ENCODE peak calls at places on chromosome 15, in nine cellular contexts. X, C, Y, H, T, E, V, F and N are unnamed samples.

GRCh38 chr15:42285042-42285441 is 11.8 kb upstream of the TMEM87A start:
- DNase-seq in X (no peak), C (no peak), Y (no peak), H (no peak), T (no peak), E (no peak), V (no peak), F (peak; percentile 44), N (no peak)

GRCh38 chr15:42772126-42772525 is 35.2 kb upstream of the CDAN1 start:
- DNase-seq in X (no peak), C (no peak), Y (no peak), H (peak; percentile 20), T (no peak), E (no peak), V (no peak), F (no peak), N (no peak)

GRCh38 chr15:90953947-90954711 is 555 bp upstream of the RCCD1 start:
- DNase-seq in X (no peak), C (no peak), Y (no peak), H (no peak), T (no peak), E (no peak), V (no peak), F (no peak), N (no peak)

GRCh38 chr15:77021803-77022381 is 27.0 kb downstream of the PSTPIP1 start:
- DNase-seq in X (no peak), C (peak; percentile 53), Y (peak; percentile 68), H (no peak), T (peak; percentile 44), E (peak; percentile 14), V (no peak), F (peak; percentile 27), N (peak; percentile 68)

GRCh38 chr15:78353093-78353492 is 12.9 kb downstream of the CRABP1 start:
- DNase-seq in X (peak; percentile 66), C (peak; percentile 29), Y (peak; percentile 10), H (no peak), T (no peak), E (no peak), V (no peak), F (no peak), N (peak; percentile 5)

GRCh38 chr15:80856809-80857377 is 77.7 kb downstream of the CEMIP start:
- DNase-seq in X (no peak), C (no peak), Y (no peak), H (peak; percentile 75), T (peak; percentile 70), E (no peak), V (peak; percentile 75), F (no peak), N (no peak)

GRCh38 chr15:29424118-29424517 is 154.5 kb upstream of the NSMCE3 start:
- DNase-seq in X (peak; percentile 22), C (peak; percentile 6), Y (no peak), H (no peak), T (no peak), E (no peak), V (no peak), F (no peak), N (no peak)

GRCh38 chr15:29820802-29821160 is 1.5 kb downstream of the TJP1 start:
- DNase-seq in X (no peak), C (no peak), Y (no peak), H (no peak), T (no peak), E (no peak), V (no peak), F (no peak), N (peak; percentile 15)

GRCh38 chr15:48940508-48940907 is 23.2 kb downstream of the SHC4 start:
- DNase-seq in X (peak; percentile 33), C (peak; percentile 85), Y (no peak), H (no peak), T (no peak), E (no peak), V (no peak), F (peak; percentile 97), N (peak; percentile 100)

GRCh38 chr15:62128916-62129315 is 36.2 kb downstream of the C2CD4B start:
- DNase-seq in X (no peak), C (peak; percentile 38), Y (peak; percentile 82), H (no peak), T (no peak), E (no peak), V (no peak), F (no peak), N (no peak)

GRCh38 chr15:41256577-41257038 is 25.5 kb downstream of the CHP1 start:
- DNase-seq in X (no peak), C (no peak), Y (no peak), H (no peak), T (no peak), E (no peak), V (peak; percentile 42), F (no peak), N (no peak)

GRCh38 chr15:40263036-40263754 is 19.7 kb downstream of the ANKRD63 start:
- DNase-seq in X (no peak), C (no peak), Y (no peak), H (no peak), T (no peak), E (no peak), V (no peak), F (peak; percentile 63), N (peak; percentile 83)

GRCh38 chr15:36506733-36507356 is 72.6 kb upstream of the CDIN1 start:
- DNase-seq in X (no peak), C (no peak), Y (no peak), H (no peak), T (no peak), E (peak; percentile 33), V (no peak), F (no peak), N (no peak)

GRCh38 chr15:54810031-54810430 is 386.7 kb downstream of the RSL24D1 start:
- DNase-seq in X (no peak), C (no peak), Y (no peak), H (no peak), T (no peak), E (no peak), V (no peak), F (no peak), N (no peak)

GRCh38 chr15:78836333-78836732 is 25.1 kb upstream of the ADAMTS7 start:
- DNase-seq in X (no peak), C (no peak), Y (no peak), H (no peak), T (no peak), E (no peak), V (no peak), F (no peak), N (no peak)

GRCh38 chr15:47718474-47719440 is 1.5 kb downstream of the SEMA6D start:
- DNase-seq in X (no peak), C (no peak), Y (no peak), H (no peak), T (no peak), E (no peak), V (no peak), F (no peak), N (peak; percentile 54)

GRCh38 chr15:90240856-90241255 is 6.8 kb downstream of the GDPGP1 start:
- DNase-seq in X (no peak), C (no peak), Y (no peak), H (no peak), T (no peak), E (no peak), V (no peak), F (no peak), N (no peak)

GRCh38 chr15:84103345-84103744 is 132.2 kb upstream of the GOLGA6L4 start:
- DNase-seq in X (no peak), C (no peak), Y (no peak), H (no peak), T (no peak), E (no peak), V (no peak), F (no peak), N (no peak)

GRCh38 chr15:63340353-63340752 is 41.3 kb downstream of the CA12 start:
- DNase-seq in X (no peak), C (no peak), Y (no peak), H (no peak), T (no peak), E (no peak), V (no peak), F (no peak), N (no peak)

GRCh38 chr15:96336045-96336642 is 5.6 kb downstream of the NR2F2 start:
- DNase-seq in X (peak; percentile 45), C (no peak), Y (no peak), H (no peak), T (no peak), E (no peak), V (no peak), F (no peak), N (no peak)

GRCh38 chr15:85684174-85684710 is 110.5 kb downstream of the KLHL25 start:
- DNase-seq in X (no peak), C (no peak), Y (no peak), H (no peak), T (no peak), E (no peak), V (no peak), F (no peak), N (no peak)

GRCh38 chr15:22927761-22928160 is 52.4 kb downstream of the CYFIP1 start:
- DNase-seq in X (no peak), C (no peak), Y (no peak), H (no peak), T (no peak), E (no peak), V (no peak), F (no peak), N (no peak)
- H3K4me3 ChIP-seq in X (no peak overlapping the region), C (no peak overlapping the region), Y (no peak overlapping the region), H (no peak overlapping the region), T (no peak overlapping the region), E (no peak overlapping the region), V (no peak overlapping the region), F (no peak overlapping the region), N (no peak overlapping the region)

DNA sequence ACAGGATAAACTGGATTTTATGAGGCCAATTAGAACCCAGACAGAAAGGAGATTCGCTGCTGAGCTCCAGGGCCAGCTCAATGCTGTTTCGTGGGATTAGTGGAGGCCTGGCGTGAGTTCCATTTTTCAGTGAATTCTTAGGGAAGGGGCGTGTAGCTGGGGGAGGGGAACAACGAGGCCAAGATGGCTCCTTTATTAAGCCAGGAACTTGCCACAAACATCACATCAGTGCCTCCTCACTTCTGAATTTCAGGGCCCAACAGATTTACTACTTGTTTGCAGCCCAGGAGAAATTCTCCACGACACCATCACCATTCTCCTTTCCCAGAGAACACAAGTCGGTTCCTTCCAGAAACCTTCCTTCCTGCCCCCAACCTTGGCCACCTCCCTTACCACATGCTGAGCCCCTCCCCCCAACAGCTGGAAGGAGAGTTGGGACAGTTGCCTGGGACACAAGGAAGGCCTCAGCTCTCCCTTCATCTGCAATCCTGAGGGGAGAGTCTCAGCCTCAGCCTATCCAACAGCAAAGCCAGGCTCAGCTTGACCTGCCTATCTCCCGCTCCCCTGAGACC is 5.8 kb downstream of the IGDCC4 start:
- DNase-seq in X (no peak), C (no peak), Y (no peak), H (peak; percentile 62), T (no peak), E (no peak), V (no peak), F (no peak), N (peak; percentile 33)
- H3K4me3 ChIP-seq in X (no peak overlapping the region), C (no peak overlapping the region), Y (no peak overlapping the region), H (no peak overlapping the region), T (no peak overlapping the region), E (no peak overlapping the region), V (no peak overlapping the region), F (no peak overlapping the region), N (no peak overlapping the region)

GRCh38 chr15:30885814-30886213 is 17.9 kb upstream of the FAN1 start:
- DNase-seq in X (peak; percentile 17), C (peak; percentile 13), Y (no peak), H (no peak), T (no peak), E (no peak), V (no peak), F (no peak), N (peak; percentile 11)
- H3K4me3 ChIP-seq in X (no peak overlapping the region), C (no peak overlapping the region), Y (no peak overlapping the region), H (no peak overlapping the region), T (no peak overlapping the region), E (no peak overlapping the region), V (no peak overlapping the region), F (no peak overlapping the region), N (no peak overlapping the region)

GRCh38 chr15:50880221-50880620 is 28.3 kb upstream of the AP4E1 start:
- DNase-seq in X (no peak), C (no peak), Y (no peak), H (no peak), T (no peak), E (no peak), V (no peak), F (no peak), N (no peak)
- H3K4me3 ChIP-seq in X (no peak overlapping the region), C (no peak overlapping the region), Y (no peak overlapping the region), H (no peak overlapping the region), T (no peak overlapping the region), E (no peak overlapping the region), V (no peak overlapping the region), F (no peak overlapping the region), N (no peak overlapping the region)